ENCODE peak calls at places on chromosomes 1 and 21, in six cellular contexts. H is cardiac fibroblast, I is ovary, L is OCI-LY7, Q is H7, U is right cardiac atrium. P is an unnamed sample.

GRCh38 chr1:98693385-98693784 is 31.9 kb downstream of the SNX7 start:
- DNase-seq in U (no peak), Q (no peak), I (no peak), H (no peak), L (no peak), P (no peak)

GRCh38 chr1:84724128-84724860 is 34.0 kb upstream of the SSX2IP start:
- DNase-seq in I (no peak), L (peak), U (peak), Q (peak), H (no peak), P (no peak)

GRCh38 chr21:42002421-42002958 is 7.7 kb downstream of the ZBTB21 start:
- DNase-seq in H (peak), L (no peak), Q (no peak), U (no peak), I (no peak), P (peak)

GRCh38 chr1:75136158-75136815 is 2.1 kb downstream of the LHX8 start:
- DNase-seq in Q (peak), L (no peak), I (no peak), H (no peak), U (no peak), P (no peak)

GRCh38 chr1:21546122-21546825 is 37.1 kb downstream of the ALPL start:
- DNase-seq in Q (peak), I (no peak), U (no peak), H (no peak), L (no peak), P (no peak)

GRCh38 chr1:51301152-51301843 is 29.1 kb downstream of the TTC39A start:
- DNase-seq in Q (no peak), U (no peak), H (no peak), L (no peak), I (no peak), P (peak)

GRCh38 chr21:31203371-31204054 is 140.5 kb downstream of the TIAM1 start:
- DNase-seq in U (no peak), H (peak), I (no peak), L (no peak), Q (no peak), P (peak)

GRCh38 chr1:202697038-202697437 is 13.2 kb downstream of the SYT2 start:
- DNase-seq in I (no peak), L (no peak), U (no peak), Q (peak), H (no peak), P (no peak)

GRCh38 chr1:154466879-154467767 is 34.9 kb upstream of the TDRD10 start:
- DNase-seq in H (peak), L (no peak), Q (peak), U (no peak), I (no peak), P (no peak)

GRCh38 chr1:202806845-202807366 is 1.3 kb downstream of the KDM5B start:
- DNase-seq in L (no peak), H (peak), U (peak), I (peak), Q (peak), P (peak)

GRCh38 chr1:197303463-197303862 is 35.4 kb downstream of the CRB1 start:
- DNase-seq in H (no peak), L (no peak), Q (no peak), I (no peak), U (no peak), P (no peak)

GRCh38 chr1:205045146-205045545 is 2.1 kb downstream of the CNTN2 start:
- DNase-seq in I (no peak), H (no peak), L (no peak), U (no peak), Q (no peak), P (no peak)

GRCh38 chr1:37944091-37944763 is 2.6 kb downstream of the INPP5B start:
- DNase-seq in Q (no peak), L (no peak), H (peak), I (no peak), U (no peak), P (peak)

GRCh38 chr1:161007369-161007768 is 13.6 kb downstream of the F11R start:
- DNase-seq in H (no peak), L (no peak), Q (no peak), U (no peak), I (no peak), P (no peak)

GRCh38 chr21:42590431-42591131 is 62.8 kb upstream of the PDE9A start:
- DNase-seq in H (no peak), I (no peak), Q (no peak), L (peak), U (no peak), P (no peak)

GRCh38 chr1:37315236-37315870 is 159.0 kb upstream of the ZC3H12A start:
- DNase-seq in H (no peak), L (no peak), I (no peak), U (no peak), Q (peak), P (no peak)

GRCh38 chr1:25805863-25806225 is 5.9 kb downstream of the SELENON start:
- DNase-seq in Q (no peak), U (no peak), H (no peak), I (no peak), L (no peak), P (peak)

GRCh38 chr1:245444181-245444580 is 289.4 kb downstream of the KIF26B start:
- DNase-seq in H (no peak), I (no peak), L (no peak), U (no peak), Q (no peak), P (no peak)

GRCh38 chr1:106978477-106979322 is 77.8 kb upstream of the PRMT6 start:
- DNase-seq in L (no peak), U (no peak), I (no peak), Q (no peak), H (peak), P (peak)

GRCh38 chr1:95703046-95703445 is 469.0 kb downstream of the RWDD3 start:
- DNase-seq in Q (no peak), I (no peak), U (no peak), L (peak), H (no peak), P (no peak)

GRCh38 chr1:184866991-184867788 is 107.1 kb downstream of the NIBAN1 start:
- DNase-seq in L (no peak), U (no peak), Q (no peak), I (no peak), H (peak), P (peak)

GRCh38 chr1:190474587-190475305 is 2.9 kb downstream of the BRINP3 start:
- DNase-seq in Q (no peak), U (no peak), H (no peak), L (no peak), I (no peak), P (no peak)

GRCh38 chr1:19978143-19978542 is 1.3 kb downstream of the PLA2G2A start:
- DNase-seq in U (no peak), Q (no peak), I (no peak), H (no peak), L (no peak), P (no peak)

GRCh38 chr1:154598871-154599635 is 8.9 kb downstream of the ADAR start:
- DNase-seq in I (no peak), L (no peak), Q (no peak), H (peak), U (no peak), P (no peak)

GRCh38 chr1:187744665-187745064 is 915.9 kb downstream of the PLA2G4A start:
- DNase-seq in U (no peak), Q (no peak), I (no peak), L (no peak), H (no peak), P (no peak)

GRCh38 chr21:43645414-43645891 is 13.8 kb downstream of the HSF2BP start:
- DNase-seq in U (no peak), L (peak), Q (peak), H (peak), I (peak), P (no peak)

GRCh38 chr1:204979891-204980649 is 62.9 kb upstream of the CNTN2 start:
- DNase-seq in U (no peak), L (no peak), H (no peak), Q (no peak), I (no peak), P (no peak)

GRCh38 chr1:112332751-112333150 is 63.3 kb upstream of the CTTNBP2NL start:
- DNase-seq in Q (no peak), I (no peak), L (no peak), H (no peak), U (no peak), P (no peak)

GRCh38 chr1:229508823-229509337 is 739 bp upstream of the NUP133 start:
- DNase-seq in U (no peak), I (no peak), L (peak), Q (no peak), H (no peak), P (no peak)

GRCh38 chr1:204506091-204506968 is 9.9 kb upstream of the MDM4 start:
- DNase-seq in U (peak), H (peak), Q (peak), L (peak), I (peak), P (peak)

GRCh38 chr1:185058103-185058502 is 12.7 kb downstream of the RNF2 start:
- DNase-seq in H (no peak), Q (no peak), U (no peak), L (no peak), I (no peak), P (no peak)

GRCh38 chr1:21839337-21840037 is 27.4 kb downstream of the LDLRAD2 start:
- DNase-seq in H (no peak), Q (no peak), L (no peak), U (peak), I (no peak), P (no peak)

GRCh38 chr1:226696552-226696951 is 42.5 kb downstream of the ITPKB start:
- DNase-seq in U (no peak), L (no peak), H (peak), Q (no peak), I (no peak), P (no peak)

GRCh38 chr1:226697151-226697575 is 41.9 kb downstream of the ITPKB start:
- DNase-seq in L (no peak), I (no peak), Q (no peak), H (peak), U (no peak), P (peak)

GRCh38 chr1:226699166-226699565 is 39.9 kb downstream of the ITPKB start:
- DNase-seq in I (no peak), Q (no peak), U (no peak), H (no peak), L (no peak), P (no peak)

GRCh38 chr1:226697608-226698544 is 41.2 kb downstream of the ITPKB start:
- DNase-seq in H (no peak), Q (no peak), L (no peak), I (no peak), U (no peak), P (no peak)

GRCh38 chr1:226698659-226699058 is 40.4 kb downstream of the ITPKB start:
- DNase-seq in H (no peak), Q (no peak), U (no peak), L (no peak), I (no peak), P (no peak)
- H3K4me3 ChIP-seq in H (no peak), Q (no peak), U (no peak), L (no peak), I (no peak), P (no peak)

DNA sequence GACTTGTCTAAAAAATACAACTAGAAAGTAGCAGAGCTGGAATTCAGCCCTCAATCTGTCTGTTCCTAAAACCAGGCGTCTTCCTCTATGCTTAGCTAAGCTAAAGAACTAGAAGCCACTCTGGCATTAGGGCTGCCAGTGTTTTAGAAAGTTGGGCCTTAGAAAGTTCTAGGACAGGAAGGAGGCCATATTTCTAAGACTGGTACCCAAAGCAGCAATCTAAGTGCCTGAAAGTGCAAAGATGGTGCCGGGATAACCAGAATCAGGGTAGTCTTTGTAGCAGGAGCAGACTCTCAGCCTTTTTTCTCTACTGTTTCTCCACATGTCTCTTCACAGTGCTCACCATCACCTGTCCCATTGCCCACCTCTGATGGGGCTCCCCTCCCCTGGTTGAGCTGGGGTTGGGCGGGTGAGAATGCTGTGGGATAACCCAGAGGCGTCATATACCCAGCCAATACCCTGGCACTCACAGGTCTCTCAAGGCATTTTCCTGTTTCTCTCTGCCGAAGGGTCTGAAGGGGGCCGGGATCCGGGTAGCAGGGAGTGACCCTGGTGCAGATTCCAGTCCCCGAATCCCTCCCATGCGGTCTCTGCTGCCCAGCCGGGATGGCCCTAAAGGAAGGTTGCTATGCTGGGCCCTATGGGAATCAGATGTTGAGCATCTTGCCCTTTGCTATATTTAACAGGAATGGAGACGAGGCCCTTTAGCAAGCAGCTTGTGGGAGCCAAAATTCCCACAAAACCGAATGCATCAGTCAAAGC is 1.1 kb upstream of the RCSD1 start:
- DNase-seq in H (no peak), I (no peak), U (no peak), Q (peak), L (peak), P (no peak)
- H3K4me3 ChIP-seq in H (no peak), I (no peak), U (no peak), Q (no peak), L (peak), P (no peak)

GRCh38 chr1:150613061-150613920 is 16.1 kb downstream of the ENSA start:
- DNase-seq in H (peak), I (no peak), U (no peak), L (peak), Q (no peak), P (peak)
- H3K4me3 ChIP-seq in H (peak), I (no peak), U (peak), L (no peak), Q (no peak), P (no peak)

GRCh38 chr21:40687625-40688024 is 159.3 kb downstream of the DSCAM start:
- DNase-seq in L (no peak), I (no peak), Q (peak), U (no peak), H (no peak), P (no peak)
- H3K4me3 ChIP-seq in L (no peak), I (no peak), Q (no peak), U (no peak), H (no peak), P (no peak)

DNA sequence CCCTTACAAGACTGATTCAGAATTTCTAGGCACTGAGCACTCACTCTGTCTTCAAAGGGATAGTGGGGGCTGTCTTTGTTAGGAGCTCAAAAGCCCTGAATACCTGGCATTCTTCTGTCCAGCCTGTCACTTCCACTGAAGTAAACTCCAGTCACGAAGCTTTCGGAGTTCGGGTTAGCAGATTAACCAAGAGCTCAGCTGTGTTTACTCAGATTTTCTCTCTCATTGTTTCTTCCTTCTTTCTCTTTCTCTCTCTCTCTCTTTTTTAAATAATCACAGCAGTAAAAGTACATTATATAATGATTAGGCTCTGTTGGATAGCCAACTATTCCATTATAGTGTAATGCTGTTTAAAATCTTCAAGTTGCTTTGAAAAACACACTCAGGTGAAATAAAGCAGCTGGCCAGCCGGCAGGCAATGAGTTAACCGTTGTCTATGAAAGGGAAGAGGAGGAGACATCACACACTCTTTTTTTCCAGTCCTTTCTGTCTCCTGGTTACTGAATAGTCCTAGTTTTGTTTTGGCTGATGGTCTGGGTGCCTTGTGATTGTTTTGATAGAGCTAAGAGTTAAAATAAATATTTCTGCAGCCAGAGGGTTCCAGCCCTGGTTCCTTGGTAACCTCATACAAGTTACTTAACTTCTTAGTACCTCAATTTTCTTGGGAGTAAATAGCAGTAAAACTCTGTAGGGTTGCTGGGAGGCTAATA is 89.8 kb downstream of the ADSS2 start:
- DNase-seq in H (peak), L (no peak), Q (peak), U (no peak), I (no peak), P (no peak)
- H3K4me3 ChIP-seq in H (no peak), L (no peak), Q (no peak), U (no peak), I (no peak), P (peak)

DNA sequence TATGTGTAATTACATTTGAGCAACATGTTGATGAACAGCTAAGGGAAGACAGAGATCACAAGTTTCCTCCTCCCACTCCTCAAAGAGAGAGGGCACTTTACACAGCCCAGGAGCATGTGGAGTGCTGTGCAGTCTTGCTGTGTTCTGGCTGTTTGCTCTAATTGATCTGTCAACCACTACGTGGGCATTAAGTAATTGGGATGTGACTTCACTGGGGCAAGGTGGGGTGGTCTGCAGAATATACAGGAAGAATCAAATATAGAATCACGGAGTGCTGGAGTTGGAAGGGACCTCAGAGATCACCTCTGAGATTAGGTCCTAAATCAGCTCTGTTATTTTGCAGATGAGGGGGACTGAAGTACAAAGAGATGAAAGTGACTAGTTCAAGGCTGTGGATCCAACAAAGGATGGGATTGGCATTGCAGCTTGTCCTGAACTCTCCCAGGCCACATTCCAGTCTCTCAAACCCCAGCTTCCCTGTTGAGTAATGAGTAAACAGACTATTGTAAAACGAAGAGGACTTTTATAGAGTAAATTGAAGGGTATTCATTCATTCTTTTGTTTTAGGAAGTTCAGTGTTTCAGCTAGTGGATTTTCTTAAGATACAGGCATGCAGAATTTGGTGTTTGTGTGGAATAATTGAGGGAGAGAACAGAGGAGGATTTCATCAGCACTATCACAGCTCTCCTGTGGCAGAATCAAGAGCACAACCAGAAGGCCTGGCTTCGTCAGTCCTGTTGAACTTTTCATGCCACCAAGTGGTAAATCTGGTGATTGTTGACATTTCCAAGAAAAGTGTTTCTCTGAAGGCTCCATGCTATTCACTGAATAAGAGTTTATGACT is 22.4 kb downstream of the NOS1AP start:
- DNase-seq in U (no peak), I (no peak), L (no peak), H (no peak), Q (peak), P (peak)
- H3K4me3 ChIP-seq in U (no peak), I (no peak), L (no peak), H (no peak), Q (no peak), P (no peak)

GRCh38 chr21:38725196-38726157 is 80.3 kb upstream of the ETS2 start:
- DNase-seq in H (no peak), Q (no peak), L (no peak), I (no peak), U (no peak), P (no peak)

GRCh38 chr21:38733973-38734546 is 71.7 kb upstream of the ETS2 start:
- DNase-seq in I (peak), H (peak), L (peak), U (peak), Q (peak), P (peak)

GRCh38 chr21:38735807-38736206 is 69.9 kb upstream of the ETS2 start:
- DNase-seq in I (no peak), U (no peak), Q (no peak), H (no peak), L (no peak), P (no peak)

GRCh38 chr21:38726482-38726881 is 79.2 kb upstream of the ETS2 start:
- DNase-seq in H (no peak), U (no peak), Q (no peak), L (no peak), I (no peak), P (no peak)

DNA sequence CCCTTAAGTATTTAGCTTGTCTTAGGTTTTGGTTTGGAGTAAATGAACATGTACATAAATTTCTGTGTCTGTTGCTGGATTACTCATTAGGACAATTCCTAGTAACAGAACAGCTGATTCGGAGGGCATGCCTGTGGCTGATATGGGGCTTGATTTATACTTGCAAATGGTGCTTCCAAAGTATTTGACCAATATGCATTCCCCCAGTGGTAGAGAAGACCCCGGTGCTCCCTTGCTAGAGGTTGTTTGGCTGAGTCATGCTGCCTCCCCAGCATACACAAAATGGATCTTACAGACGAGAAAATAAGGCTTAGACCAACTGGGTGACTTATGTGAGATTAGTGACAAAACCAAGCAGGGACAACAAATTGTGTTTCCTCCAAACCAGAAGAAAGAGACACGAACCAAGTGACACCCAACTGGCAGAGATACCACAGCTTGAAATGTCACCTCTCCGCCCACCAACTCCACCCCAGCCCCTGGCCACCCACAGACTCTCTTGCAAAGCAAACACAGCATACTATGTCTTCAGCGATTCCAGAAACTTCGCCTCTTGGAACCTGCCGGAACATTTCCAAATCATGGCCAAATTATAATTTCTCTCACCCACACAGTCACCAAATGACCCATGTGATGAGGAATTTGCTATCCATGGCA is 75.9 kb upstream of the ETS2 start:
- DNase-seq in Q (no peak), H (peak), L (no peak), U (peak), I (no peak), P (no peak)
- H3K4me3 ChIP-seq in Q (no peak), H (no peak), L (no peak), U (no peak), I (no peak), P (no peak)

GRCh38 chr1:93559045-93559444 is 111.1 kb downstream of the FNBP1L start:
- DNase-seq in Q (no peak), U (no peak), L (no peak), H (no peak), I (no peak), P (no peak)
- H3K4me3 ChIP-seq in Q (no peak), U (no peak), L (no peak), H (no peak), I (no peak), P (no peak)

P was measured in foreskin fibroblast.